ENCODE peak calls at places on chromosomes 4 and X, in four cellular contexts. V, N, F and S are unnamed samples.
A peak's percentile ranks its signal among the peaks of the same experiment; 100 is the strongest.

GRCh38 chrX:11393949-11394654 is 100.9 kb downstream of the AMELX start:
- DNase-seq in V (no peak), N (no peak), F (no peak), S (no peak)

GRCh38 chr4:122224348-122224747 is 72.2 kb downstream of the BLTP1 start:
- DNase-seq in V (peak; percentile 9), N (no peak), F (no peak), S (no peak)

GRCh38 chr4:168514249-168514852 is 17.5 kb downstream of the PALLD start:
- DNase-seq in V (no peak), N (no peak), F (no peak), S (no peak)

GRCh38 chrX:11665144-11666040 is at the start of gene ARHGAP6:
- DNase-seq in V (peak; percentile 24), N (no peak), F (no peak), S (no peak)

GRCh38 chr4:144589512-144589911 is 56.4 kb upstream of the HHIP start:
- DNase-seq in V (no peak), N (no peak), F (no peak), S (no peak)

GRCh38 chr4:95470622-95471021 is 78.2 kb downstream of the UNC5C start:
- DNase-seq in V (no peak), N (no peak), F (no peak), S (no peak)

GRCh38 chr4:181350578-181351420 is 892.4 kb upstream of the TENM3 start:
- DNase-seq in V (no peak), N (no peak), F (no peak), S (no peak)

GRCh38 chrX:8653956-8654355 is 78.0 kb downstream of the ANOS1 start:
- DNase-seq in V (no peak), N (peak; percentile 80), F (no peak), S (no peak)

GRCh38 chr4:38831653-38832052 is 25.0 kb downstream of the TLR6 start:
- DNase-seq in V (no peak), N (no peak), F (no peak), S (no peak)

GRCh38 chrX:118534716-118535493 is 39.3 kb downstream of the DOCK11 start:
- DNase-seq in V (no peak), N (no peak), F (no peak), S (no peak)

GRCh38 chrX:30714138-30714537 is 60.9 kb downstream of the GK start:
- DNase-seq in V (no peak), N (no peak), F (no peak), S (no peak)

GRCh38 chr4:156933633-156934258 is 37.9 kb downstream of the PDGFC start:
- DNase-seq in V (peak; percentile 60), N (no peak), F (no peak), S (peak; percentile 91)

GRCh38 chr4:150381671-150382427 is 200.1 kb upstream of the MAB21L2 start:
- DNase-seq in V (no peak), N (no peak), F (no peak), S (no peak)

GRCh38 chr4:67933755-67934154 is 29.5 kb downstream of the TMPRSS11A start:
- DNase-seq in V (no peak), N (no peak), F (no peak), S (no peak)

GRCh38 chrX:64850371-64851082 is 125.7 kb downstream of the ZC4H2 start:
- DNase-seq in V (no peak), N (no peak), F (no peak), S (no peak)

GRCh38 chrX:10479508-10479907 is 140.9 kb downstream of the MID1 start:
- DNase-seq in V (no peak), N (no peak), F (no peak), S (no peak)

GRCh38 chr4:1241936-1242505 is 6.9 kb downstream of the CTBP1 start:
- DNase-seq in V (no peak), N (no peak), F (no peak), S (no peak)

GRCh38 chr4:1493540-1494287 is 87.5 kb upstream of the NKX1-1 start:
- DNase-seq in V (no peak), N (no peak), F (no peak), S (no peak)